ENCODE peak calls at places on chromosomes 1 and 21, in six cellular contexts. One of them, this sample, is unnamed.

GRCh38 chr1:69492286-69492685 is 75.4 kb upstream of the LRRC7 start:
- DNase-seq in H1: no peak
- DNase-seq in WTC11: no peak
- DNase-seq in A549: no peak
- DNase-seq in endothelial cell of umbilical vein: no peak
- DNase-seq in K562: no peak
- DNase-seq in this sample: no peak

GRCh38 chr1:72366473-72366872 is 84.1 kb upstream of the NEGR1 start:
- DNase-seq in A549: no peak
- DNase-seq in K562: no peak
- DNase-seq in H1: no peak
- DNase-seq in WTC11: no peak
- DNase-seq in endothelial cell of umbilical vein: peak; percentile 4
- DNase-seq in this sample: peak; percentile 48

GRCh38 chr21:46253610-46254124 is 25.1 kb upstream of the LSS start:
- DNase-seq in WTC11: no peak
- DNase-seq in K562: peak; percentile 60
- DNase-seq in H1: no peak
- DNase-seq in A549: no peak
- DNase-seq in endothelial cell of umbilical vein: peak; percentile 7
- DNase-seq in this sample: no peak

GRCh38 chr1:233229291-233229690 is 66.2 kb downstream of the PCNX2 start:
- DNase-seq in A549: no peak
- DNase-seq in H1: no peak
- DNase-seq in endothelial cell of umbilical vein: no peak
- DNase-seq in K562: no peak
- DNase-seq in WTC11: no peak
- DNase-seq in this sample: no peak

GRCh38 chr21:44423941-44424607 is 31.2 kb upstream of the LRRC3 start:
- DNase-seq in H1: no peak
- DNase-seq in WTC11: peak; percentile 8
- DNase-seq in endothelial cell of umbilical vein: no peak
- DNase-seq in K562: no peak
- DNase-seq in A549: no peak
- DNase-seq in this sample: no peak

GRCh38 chr1:47189844-47190562 is at the start of gene PDZK1IP1:
- DNase-seq in endothelial cell of umbilical vein: peak; percentile 56
- DNase-seq in A549: peak; percentile 55
- DNase-seq in H1: no peak
- DNase-seq in K562: peak; percentile 49
- DNase-seq in WTC11: peak; percentile 34
- DNase-seq in this sample: no peak

GRCh38 chr1:178739285-178740045 is 14.4 kb downstream of the RALGPS2 start:
- DNase-seq in K562: no peak
- DNase-seq in H1: no peak
- DNase-seq in WTC11: no peak
- DNase-seq in A549: no peak
- DNase-seq in endothelial cell of umbilical vein: no peak
- DNase-seq in this sample: no peak

GRCh38 chr1:159121526-159121925 is 45.0 kb upstream of the AIM2 start:
- DNase-seq in A549: no peak
- DNase-seq in WTC11: no peak
- DNase-seq in endothelial cell of umbilical vein: no peak
- DNase-seq in H1: no peak
- DNase-seq in K562: no peak
- DNase-seq in this sample: no peak

GRCh38 chr1:102742426-102742825 is 365.9 kb downstream of the COL11A1 start:
- DNase-seq in A549: no peak
- DNase-seq in endothelial cell of umbilical vein: no peak
- DNase-seq in H1: no peak
- DNase-seq in K562: no peak
- DNase-seq in WTC11: no peak
- DNase-seq in this sample: no peak

GRCh38 chr1:232509570-232509969 is 120.4 kb downstream of the SIPA1L2 start:
- DNase-seq in K562: no peak
- DNase-seq in endothelial cell of umbilical vein: no peak
- DNase-seq in A549: peak; percentile 19
- DNase-seq in WTC11: no peak
- DNase-seq in H1: no peak
- DNase-seq in this sample: no peak

GRCh38 chr1:96557336-96557735 is 164.2 kb upstream of the PTBP2 start:
- DNase-seq in WTC11: no peak
- DNase-seq in A549: no peak
- DNase-seq in endothelial cell of umbilical vein: no peak
- DNase-seq in H1: no peak
- DNase-seq in K562: no peak
- DNase-seq in this sample: no peak

GRCh38 chr1:86085741-86086411 is 70.7 kb downstream of the COL24A1 start:
- DNase-seq in H1: no peak
- DNase-seq in WTC11: no peak
- DNase-seq in endothelial cell of umbilical vein: no peak
- DNase-seq in A549: no peak
- DNase-seq in K562: no peak
- DNase-seq in this sample: no peak
- TF ChIP-seq JUN in H1: no peak
- TF ChIP-seq JUN in WTC11: no peak
- TF ChIP-seq JUN in endothelial cell of umbilical vein: no peak
- TF ChIP-seq JUN in A549: no peak
- TF ChIP-seq JUN in K562: no peak
- TF ChIP-seq JUN in this sample: no peak

DNA sequence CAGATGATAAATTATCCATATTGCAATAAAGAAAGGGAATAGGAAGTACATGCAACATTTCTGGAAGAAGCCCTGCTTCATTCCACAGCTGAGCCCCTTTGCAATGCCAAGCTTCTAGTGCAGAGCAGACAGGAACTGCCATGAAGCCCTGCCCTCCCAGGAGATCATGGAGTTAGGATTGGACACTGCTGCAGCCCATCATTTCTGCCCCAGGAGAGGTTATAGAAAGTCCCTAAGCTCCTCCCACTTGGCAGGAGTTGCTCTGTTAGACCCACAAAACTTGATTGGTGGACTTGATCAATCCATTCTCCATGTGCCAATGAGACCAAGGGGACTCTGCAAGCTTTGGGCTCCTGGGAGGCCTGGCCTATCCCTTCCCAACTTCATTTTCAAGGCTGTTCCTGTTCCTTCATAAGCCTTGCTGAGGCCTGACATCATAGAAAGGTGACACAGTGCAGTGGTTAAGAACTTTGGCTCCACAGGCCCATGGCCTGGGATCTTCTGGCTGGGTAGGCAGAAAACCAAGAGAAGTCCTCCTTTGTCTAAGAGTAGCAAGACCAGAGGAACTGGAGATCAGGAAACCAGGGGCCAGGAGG is 1.3 kb upstream of the LAPTM5 start:
- DNase-seq in WTC11: no peak
- DNase-seq in endothelial cell of umbilical vein: peak; percentile 32
- DNase-seq in H1: no peak
- DNase-seq in A549: peak; percentile 25
- DNase-seq in K562: peak; percentile 71
- DNase-seq in this sample: no peak
- TF ChIP-seq JUN in WTC11: no peak
- TF ChIP-seq JUN in endothelial cell of umbilical vein: no peak
- TF ChIP-seq JUN in H1: no peak
- TF ChIP-seq JUN in A549: no peak
- TF ChIP-seq JUN in K562: peak; percentile 13
- TF ChIP-seq JUN in this sample: no peak

DNA sequence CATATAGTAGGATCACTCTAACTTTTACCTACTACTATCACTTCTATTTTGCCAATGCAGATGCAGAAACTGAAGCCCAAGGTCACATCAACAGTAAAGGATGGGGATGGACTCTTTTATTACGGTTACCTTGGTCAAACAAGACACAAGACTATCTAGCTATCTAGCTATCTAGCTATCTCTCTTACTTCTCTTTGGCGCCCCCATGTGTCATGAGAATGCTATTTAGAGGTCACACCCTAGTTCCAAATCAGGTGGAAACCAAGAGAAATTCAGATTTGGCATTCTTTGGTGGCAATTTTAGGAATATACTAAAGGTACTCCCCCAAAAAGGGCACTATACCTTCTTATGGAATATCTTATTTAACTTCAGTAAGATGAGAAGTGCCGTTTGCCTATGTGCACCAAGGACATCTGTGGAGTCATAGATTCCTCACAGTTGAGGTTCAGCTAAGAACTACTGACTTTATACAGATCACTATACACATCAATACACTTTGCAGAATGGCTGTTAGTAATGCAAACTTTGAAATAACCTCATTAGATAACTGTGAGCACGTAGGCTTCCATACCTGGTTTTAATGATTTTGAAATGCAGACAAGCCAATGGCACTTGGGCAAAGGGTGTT is 6.7 kb downstream of the ZNF648 start:
- DNase-seq in WTC11: peak; percentile 69
- DNase-seq in endothelial cell of umbilical vein: peak; percentile 15
- DNase-seq in H1: no peak
- DNase-seq in A549: peak; percentile 47
- DNase-seq in K562: peak; percentile 52
- DNase-seq in this sample: peak; percentile 39
- TF ChIP-seq JUN in WTC11: no peak
- TF ChIP-seq JUN in endothelial cell of umbilical vein: no peak
- TF ChIP-seq JUN in H1: no peak
- TF ChIP-seq JUN in A549: no peak
- TF ChIP-seq JUN in K562: no peak
- TF ChIP-seq JUN in this sample: no peak

DNA sequence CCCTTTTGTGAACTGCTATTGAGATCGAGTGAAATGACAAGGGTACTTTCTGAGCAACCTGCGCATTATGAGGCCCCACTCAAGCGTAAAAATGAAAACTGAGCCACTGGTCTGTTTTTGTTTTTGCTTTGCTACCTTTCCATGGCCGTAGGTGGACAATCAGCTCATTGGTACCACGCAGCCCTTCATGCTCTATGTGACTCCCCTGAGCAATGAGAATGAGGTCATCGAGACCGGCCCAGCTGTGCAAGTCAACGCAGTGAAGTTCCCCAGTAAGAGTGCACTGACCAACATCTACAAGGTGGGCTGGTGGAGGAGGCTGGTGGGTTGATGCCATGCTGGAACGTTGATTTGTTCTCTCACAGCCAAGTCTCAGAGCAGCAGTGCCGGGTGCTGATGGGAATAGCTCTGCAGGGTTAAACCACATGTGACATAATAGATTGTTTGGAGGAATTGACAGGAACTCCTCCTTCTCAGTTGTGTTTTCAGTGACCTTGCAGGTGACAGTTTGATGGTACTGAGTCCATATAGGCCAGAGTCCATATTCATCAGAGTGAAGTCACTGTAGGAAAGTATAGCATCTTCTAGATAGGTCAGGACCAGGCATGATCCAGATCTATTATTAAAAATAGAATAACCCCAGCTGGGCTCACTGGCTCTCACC is 170.3 kb downstream of the VPS13D start:
- DNase-seq in endothelial cell of umbilical vein: no peak
- DNase-seq in K562: no peak
- DNase-seq in A549: no peak
- DNase-seq in WTC11: no peak
- DNase-seq in H1: no peak
- DNase-seq in this sample: no peak
- TF ChIP-seq JUN in endothelial cell of umbilical vein: no peak
- TF ChIP-seq JUN in K562: no peak
- TF ChIP-seq JUN in A549: no peak
- TF ChIP-seq JUN in WTC11: no peak
- TF ChIP-seq JUN in H1: no peak
- TF ChIP-seq JUN in this sample: no peak

DNA sequence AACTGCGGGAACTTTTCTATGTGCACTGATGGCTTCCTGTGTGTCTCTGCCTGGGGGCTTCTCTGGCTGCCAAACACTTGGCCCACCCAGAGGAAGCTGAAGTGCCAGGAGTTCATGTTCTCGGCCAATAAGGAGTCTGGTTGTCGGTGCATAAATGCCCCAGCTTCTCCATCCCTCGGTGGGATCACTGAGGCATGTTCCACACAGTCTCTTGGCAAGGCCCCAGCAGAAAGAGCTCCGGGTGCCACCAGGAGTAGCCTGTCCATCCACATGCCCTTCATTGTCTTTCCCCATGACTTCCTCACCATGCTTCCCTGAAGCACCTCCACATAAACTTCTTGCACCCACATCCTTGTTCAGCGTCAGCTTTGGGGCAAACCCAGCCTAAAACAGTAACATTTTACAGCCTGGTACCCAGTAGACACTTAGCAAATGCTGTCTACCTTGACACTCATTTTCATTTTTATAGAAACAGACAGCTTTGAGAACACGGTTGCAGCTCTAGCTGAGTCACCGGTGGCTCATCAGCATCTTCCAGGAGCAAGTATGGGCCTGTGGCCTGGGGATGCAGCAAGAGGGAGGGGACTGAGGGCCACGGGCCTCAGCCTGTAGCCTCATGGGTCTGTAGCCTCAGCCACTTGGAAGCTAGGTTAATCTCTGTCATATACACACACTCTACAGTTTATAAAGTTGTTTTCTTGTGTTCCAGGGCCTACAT is 14.8 kb upstream of the CDCP2 start:
- DNase-seq in H1: no peak
- DNase-seq in endothelial cell of umbilical vein: no peak
- DNase-seq in K562: no peak
- DNase-seq in WTC11: no peak
- DNase-seq in A549: no peak
- DNase-seq in this sample: no peak
- TF ChIP-seq JUN in H1: no peak
- TF ChIP-seq JUN in endothelial cell of umbilical vein: no peak
- TF ChIP-seq JUN in K562: no peak
- TF ChIP-seq JUN in WTC11: no peak
- TF ChIP-seq JUN in A549: no peak
- TF ChIP-seq JUN in this sample: no peak

GRCh38 chr1:209414803-209415329 is 168.6 kb upstream of the CAMK1G start:
- DNase-seq in K562: no peak
- DNase-seq in WTC11: peak; percentile 16
- DNase-seq in A549: no peak
- DNase-seq in H1: no peak
- DNase-seq in endothelial cell of umbilical vein: no peak
- DNase-seq in this sample: no peak

GRCh38 chr1:209417761-209418160 is 165.8 kb upstream of the CAMK1G start:
- DNase-seq in K562: no peak
- DNase-seq in endothelial cell of umbilical vein: no peak
- DNase-seq in WTC11: no peak
- DNase-seq in A549: no peak
- DNase-seq in H1: no peak
- DNase-seq in this sample: no peak

GRCh38 chr1:209413062-209413461 is 170.5 kb upstream of the CAMK1G start:
- DNase-seq in A549: no peak
- DNase-seq in H1: no peak
- DNase-seq in K562: no peak
- DNase-seq in WTC11: no peak
- DNase-seq in endothelial cell of umbilical vein: no peak
- DNase-seq in this sample: no peak

GRCh38 chr1:209416660-209417059 is 166.9 kb upstream of the CAMK1G start:
- DNase-seq in H1: no peak
- DNase-seq in endothelial cell of umbilical vein: no peak
- DNase-seq in WTC11: no peak
- DNase-seq in K562: no peak
- DNase-seq in A549: no peak
- DNase-seq in this sample: no peak

GRCh38 chr1:209416009-209416408 is 167.5 kb upstream of the CAMK1G start:
- DNase-seq in A549: peak; percentile 29
- DNase-seq in WTC11: no peak
- DNase-seq in H1: no peak
- DNase-seq in endothelial cell of umbilical vein: no peak
- DNase-seq in K562: no peak
- DNase-seq in this sample: no peak
- TF ChIP-seq JUN in A549: no peak
- TF ChIP-seq JUN in WTC11: no peak
- TF ChIP-seq JUN in H1: no peak
- TF ChIP-seq JUN in endothelial cell of umbilical vein: no peak
- TF ChIP-seq JUN in K562: no peak
- TF ChIP-seq JUN in this sample: no peak